ENCODE peak calls at places on chromosome 9, in four cellular contexts. U is effector memory CD8-positive, alpha-beta T cell; S is iris pigment epithelial cell; Y is Calu3. I is an unnamed sample.

GRCh38 chr9:89874351-89875321 is 269.8 kb downstream of the GADD45G start:
- DNase-seq in U (no peak), S (no peak), Y (no peak), I (no peak)

GRCh38 chr9:13146838-13147237 is 132.7 kb downstream of the MPDZ start:
- DNase-seq in U (no peak), S (peak; percentile 44), Y (no peak), I (no peak)

GRCh38 chr9:81393985-81394811 is 295.1 kb downstream of the TLE1 start:
- DNase-seq in U (no peak), S (no peak), Y (no peak), I (no peak)

GRCh38 chr9:128233817-128234406 is 30.7 kb downstream of the DNM1 start:
- DNase-seq in U (no peak), S (no peak), Y (no peak), I (no peak)

GRCh38 chr9:124743686-124744348 is 27.3 kb downstream of the NR6A1 start:
- DNase-seq in U (no peak), S (peak; percentile 34), Y (no peak), I (no peak)

GRCh38 chr9:129491486-129491855 is 129.4 kb downstream of the C9orf50 start:
- DNase-seq in U (no peak), S (no peak), Y (no peak), I (no peak)

GRCh38 chr9:69674112-69674511 is 1.9 kb upstream of the APBA1 start:
- DNase-seq in U (no peak), S (no peak), Y (no peak), I (peak; percentile 81)

GRCh38 chr9:16976427-16976826 is 106.0 kb upstream of the BNC2 start:
- DNase-seq in U (no peak), S (no peak), Y (no peak), I (no peak)

GRCh38 chr9:137390553-137391410 is 32.2 kb downstream of the EXD3 start:
- DNase-seq in U (no peak), S (no peak), Y (no peak), I (no peak)

GRCh38 chr9:114549677-114550330 is 37.8 kb upstream of the ATP6V1G1 start:
- DNase-seq in U (no peak), S (no peak), Y (no peak), I (no peak)

GRCh38 chr9:127277099-127277498 is 12.5 kb downstream of the GARNL3 start:
- DNase-seq in U (no peak), S (no peak), Y (no peak), I (no peak)

GRCh38 chr9:120441446-120442279 is 138.3 kb downstream of the CDK5RAP2 start:
- DNase-seq in U (no peak), S (peak; percentile 96), Y (no peak), I (no peak)

GRCh38 chr9:90919883-90920282 is 118.3 kb downstream of the SYK start:
- DNase-seq in U (no peak), S (no peak), Y (no peak), I (no peak)

GRCh38 chr9:92097997-92098482 is 17.2 kb downstream of the SPTLC1 start:
- DNase-seq in U (peak; percentile 5), S (peak; percentile 90), Y (peak; percentile 94), I (peak; percentile 94)

GRCh38 chr9:117763314-117763713 is 59.1 kb downstream of the TLR4 start:
- DNase-seq in U (no peak), S (peak; percentile 53), Y (no peak), I (no peak)